ENCODE peak calls at places on chromosomes 5 and 9, in nine cellular contexts. O is ELR, K is CD14-positive monocyte, R is amniotic epithelial cell, J is T-helper 22 cell, M is Calu3, X is upper lobe of right lung, D is fibroblast of the aortic adventitia, N is astrocyte of the hippocampus. P is an unnamed sample.
A peak's percentile ranks its signal among the peaks of the same experiment; 100 is the strongest.

GRCh38 chr5:112232651-112233050 is 186.4 kb downstream of the EPB41L4A start:
- DNase-seq in O (no peak), K (no peak), R (no peak), J (no peak), M (no peak), X (no peak), D (no peak), N (no peak), P (no peak)

GRCh38 chr9:88106492-88106891 is 31.8 kb downstream of the SPATA31C2 start:
- DNase-seq in O (peak; percentile 50), K (no peak), R (peak; percentile 45), J (no peak), M (peak; percentile 31), X (no peak), D (peak; percentile 64), N (peak; percentile 54), P (no peak)

GRCh38 chr5:136132087-136132486 is 558 bp upstream of the SMAD5 start:
- DNase-seq in O (peak; percentile 27), K (no peak), R (peak; percentile 10), J (no peak), M (peak; percentile 21), X (no peak), D (no peak), N (no peak), P (peak; percentile 18)

GRCh38 chr9:86707932-86708510 is 239.3 kb downstream of the GAS1 start:
- DNase-seq in O (no peak), K (no peak), R (peak; percentile 70), J (no peak), M (no peak), X (no peak), D (no peak), N (no peak), P (no peak)

GRCh38 chr9:115208503-115208902 is 90.5 kb upstream of the TNC start:
- DNase-seq in O (peak; percentile 83), K (no peak), R (peak; percentile 66), J (no peak), M (no peak), X (no peak), D (peak; percentile 46), N (peak; percentile 66), P (peak; percentile 37)

GRCh38 chr9:129726322-129727160 is 26.3 kb downstream of the PTGES start:
- DNase-seq in O (peak; percentile 86), K (peak; percentile 69), R (peak; percentile 70), J (peak; percentile 4), M (peak; percentile 61), X (peak; percentile 77), D (peak; percentile 95), N (peak; percentile 86), P (peak; percentile 76)

GRCh38 chr9:134325096-134325812 is 1.0 kb upstream of the RXRA start:
- DNase-seq in O (peak; percentile 65), K (peak; percentile 57), R (peak; percentile 38), J (no peak), M (peak; percentile 37), X (peak; percentile 85), D (peak; percentile 58), N (peak; percentile 74), P (peak; percentile 40)

GRCh38 chr9:35863583-35863982 is 6.6 kb downstream of the OR13J1 start:
- DNase-seq in O (no peak), K (no peak), R (no peak), J (no peak), M (no peak), X (no peak), D (no peak), N (no peak), P (no peak)

GRCh38 chr5:140189977-140190867 is 15.2 kb downstream of the CYSTM1 start:
- DNase-seq in O (peak; percentile 53), K (no peak), R (peak; percentile 81), J (no peak), M (no peak), X (no peak), D (peak; percentile 83), N (peak; percentile 66), P (peak; percentile 61)

GRCh38 chr9:69874301-69875060 is 53.9 kb downstream of the CFAP95 start:
- DNase-seq in O (peak; percentile 19), K (no peak), R (no peak), J (no peak), M (no peak), X (no peak), D (peak; percentile 74), N (peak; percentile 69), P (no peak)

GRCh38 chr9:110308504-110309109 is 29.1 kb downstream of the TXNDC8 start:
- DNase-seq in O (no peak), K (no peak), R (no peak), J (no peak), M (no peak), X (no peak), D (no peak), N (no peak), P (no peak)

GRCh38 chr9:27888661-27889295 is 315.5 kb upstream of the C9orf72 start:
- DNase-seq in O (peak; percentile 10), K (peak; percentile 48), R (no peak), J (no peak), M (peak; percentile 70), X (peak; percentile 67), D (no peak), N (no peak), P (peak; percentile 19)

GRCh38 chr9:108722396-108722795 is 133.4 kb downstream of the ACTL7B start:
- DNase-seq in O (no peak), K (no peak), R (no peak), J (no peak), M (no peak), X (no peak), D (peak; percentile 49), N (no peak), P (no peak)

GRCh38 chr5:135223891-135224625 is 175.0 kb downstream of the MACROH2A1 start:
- DNase-seq in O (no peak), K (peak; percentile 50), R (no peak), J (no peak), M (no peak), X (peak; percentile 18), D (no peak), N (no peak), P (no peak)

GRCh38 chr5:3139596-3139995 is 388.1 kb upstream of the IRX2 start:
- DNase-seq in O (no peak), K (no peak), R (no peak), J (no peak), M (no peak), X (no peak), D (no peak), N (peak; percentile 14), P (no peak)

GRCh38 chr9:121285835-121286687 is 18.1 kb downstream of the GSN start:
- DNase-seq in O (peak; percentile 78), K (no peak), R (peak; percentile 71), J (no peak), M (peak; percentile 51), X (peak; percentile 68), D (peak; percentile 74), N (peak; percentile 74), P (peak; percentile 83)

GRCh38 chr9:86821011-86821845 is 126.1 kb downstream of the GAS1 start:
- DNase-seq in O (no peak), K (no peak), R (no peak), J (no peak), M (no peak), X (no peak), D (peak; percentile 23), N (no peak), P (peak; percentile 41)

GRCh38 chr5:113125371-113125770 is 148.8 kb downstream of the DCP2 start:
- DNase-seq in O (no peak), K (no peak), R (no peak), J (no peak), M (no peak), X (no peak), D (peak; percentile 48), N (no peak), P (no peak)

GRCh38 chr5:96396878-96397277 is 36.2 kb downstream of the PCSK1 start:
- DNase-seq in O (no peak), K (no peak), R (no peak), J (no peak), M (no peak), X (no peak), D (no peak), N (no peak), P (no peak)

GRCh38 chr5:58462623-58463230 is 2.8 kb upstream of the PLK2 start:
- DNase-seq in O (peak; percentile 74), K (no peak), R (peak; percentile 63), J (no peak), M (peak; percentile 59), X (no peak), D (peak; percentile 85), N (peak; percentile 81), P (peak; percentile 71)

GRCh38 chr9:2127486-2127885 is 112.3 kb downstream of the SMARCA2 start:
- DNase-seq in O (no peak), K (no peak), R (no peak), J (no peak), M (no peak), X (no peak), D (peak; percentile 87), N (peak; percentile 89), P (peak; percentile 81)

GRCh38 chr9:89801723-89802680 is 197.2 kb downstream of the GADD45G start:
- DNase-seq in O (no peak), K (no peak), R (no peak), J (no peak), M (no peak), X (no peak), D (no peak), N (no peak), P (no peak)

GRCh38 chr9:124242331-124243194 is 15.2 kb upstream of the NEK6 start:
- DNase-seq in O (peak; percentile 34), K (no peak), R (peak; percentile 27), J (no peak), M (no peak), X (no peak), D (peak; percentile 39), N (no peak), P (peak; percentile 45)

GRCh38 chr5:168941901-168942300 is 359.0 kb downstream of the SLIT3 start:
- DNase-seq in O (peak; percentile 14), K (no peak), R (no peak), J (no peak), M (no peak), X (no peak), D (no peak), N (no peak), P (no peak)

GRCh38 chr5:136528481-136528880 is 163.1 kb upstream of the TRPC7 start:
- DNase-seq in O (no peak), K (no peak), R (no peak), J (no peak), M (no peak), X (no peak), D (no peak), N (no peak), P (no peak)

GRCh38 chr5:44329716-44330115 is 59.5 kb downstream of the FGF10 start:
- DNase-seq in O (no peak), K (no peak), R (no peak), J (no peak), M (no peak), X (no peak), D (no peak), N (no peak), P (no peak)